ENCODE peak calls at places on chromosomes 3 and 15, in nine cellular contexts. G is WERI-Rb-1, K is OCI-LY7, R is GM20000, C is fibroblast of mammary gland, S is AG09309, M is neural crest cell, Z is H9, N is hepatocyte. F is an unnamed sample.

GRCh38 chr3:127915115-127915936 is at the start of gene KBTBD12:
- DNase-seq in G (peak), K (no peak), R (no peak), C (no peak), S (no peak), M (no peak), Z (peak), N (no peak), F (peak)

GRCh38 chr15:25172691-25173090 is 217.9 kb downstream of the SNRPN start:
- DNase-seq in G (no peak), K (no peak), R (no peak), C (no peak), S (no peak), M (no peak), Z (no peak), N (no peak), F (no peak)

GRCh38 chr3:148820885-148821284 is 6.7 kb upstream of the CPB1 start:
- DNase-seq in G (no peak), K (no peak), R (no peak), C (no peak), S (no peak), M (no peak), Z (peak), N (no peak), F (no peak)

GRCh38 chr3:126287536-126288181 is 69.5 kb downstream of the KLF15 start:
- DNase-seq in G (no peak), K (peak), R (no peak), C (peak), S (no peak), M (peak), Z (peak), N (peak), F (no peak)

GRCh38 chr3:29144807-29145206 is 136.1 kb upstream of the RBMS3 start:
- DNase-seq in G (peak), K (no peak), R (no peak), C (peak), S (peak), M (no peak), Z (no peak), N (peak), F (no peak)

GRCh38 chr15:32669870-32670623 is 28.5 kb downstream of the SCG5 start:
- DNase-seq in G (no peak), K (no peak), R (no peak), C (peak), S (peak), M (peak), Z (peak), N (peak), F (no peak)

GRCh38 chr3:142960322-142960850 is 3.1 kb downstream of the PAQR9 start:
- DNase-seq in G (no peak), K (no peak), R (no peak), C (no peak), S (no peak), M (no peak), Z (no peak), N (no peak), F (no peak)

GRCh38 chr3:112362221-112362620 is 29.3 kb downstream of the CD200 start:
- DNase-seq in G (no peak), K (no peak), R (no peak), C (no peak), S (no peak), M (no peak), Z (no peak), N (no peak), F (no peak)

GRCh38 chr3:23830869-23831484 is 25.2 kb downstream of the UBE2E1 start:
- DNase-seq in G (no peak), K (no peak), R (peak), C (peak), S (no peak), M (no peak), Z (no peak), N (no peak), F (no peak)

GRCh38 chr3:111227216-111227615 is 155.6 kb downstream of the NECTIN3 start:
- DNase-seq in G (no peak), K (no peak), R (no peak), C (peak), S (peak), M (no peak), Z (no peak), N (no peak), F (no peak)

GRCh38 chr15:41545218-41545617 is 1.2 kb upstream of the RPAP1 start:
- DNase-seq in G (no peak), K (no peak), R (no peak), C (no peak), S (no peak), M (no peak), Z (no peak), N (no peak), F (no peak)

GRCh38 chr3:99633887-99634558 is 4.4 kb upstream of the COL8A1 start:
- DNase-seq in G (no peak), K (no peak), R (no peak), C (no peak), S (no peak), M (no peak), Z (no peak), N (no peak), F (no peak)

GRCh38 chr15:62816342-62817059 is 226.0 kb upstream of the TPM1 start:
- DNase-seq in G (no peak), K (no peak), R (no peak), C (no peak), S (no peak), M (no peak), Z (no peak), N (no peak), F (no peak)

GRCh38 chr15:52067545-52067926 is 45.0 kb downstream of the BCL2L10 start:
- DNase-seq in G (no peak), K (no peak), R (no peak), C (no peak), S (no peak), M (no peak), Z (no peak), N (no peak), F (no peak)

GRCh38 chr3:39025222-39025970 is 26.3 kb downstream of the SCN11A start:
- DNase-seq in G (no peak), K (no peak), R (no peak), C (peak), S (no peak), M (no peak), Z (no peak), N (no peak), F (no peak)

GRCh38 chr3:32313169-32313568 is 74.7 kb downstream of the CMTM8 start:
- DNase-seq in G (no peak), K (no peak), R (no peak), C (no peak), S (no peak), M (no peak), Z (no peak), N (no peak), F (no peak)

GRCh38 chr3:89098964-89099585 is 8.3 kb upstream of the EPHA3 start:
- DNase-seq in G (peak), K (peak), R (peak), C (peak), S (peak), M (peak), Z (peak), N (peak), F (peak)

GRCh38 chr3:11775493-11775892 is 71.2 kb downstream of the TAMM41 start:
- DNase-seq in G (no peak), K (no peak), R (no peak), C (no peak), S (no peak), M (no peak), Z (no peak), N (no peak), F (no peak)

GRCh38 chr3:32401541-32402052 is 9.9 kb downstream of the CMTM7 start:
- DNase-seq in G (peak), K (peak), R (peak), C (peak), S (no peak), M (peak), Z (peak), N (peak), F (peak)

GRCh38 chr15:87735536-87735935 is 521.0 kb downstream of the NTRK3 start:
- DNase-seq in G (no peak), K (no peak), R (no peak), C (no peak), S (no peak), M (no peak), Z (no peak), N (no peak), F (no peak)

GRCh38 chr15:94460624-94461023 is 229.3 kb downstream of the MCTP2 start:
- DNase-seq in G (no peak), K (no peak), R (no peak), C (no peak), S (no peak), M (no peak), Z (no peak), N (no peak), F (no peak)

GRCh38 chr15:37764733-37765191 is 169.7 kb upstream of the TMCO5A start:
- DNase-seq in G (peak), K (peak), R (peak), C (peak), S (peak), M (peak), Z (no peak), N (peak), F (no peak)

GRCh38 chr3:188469228-188469885 is 315.4 kb downstream of the LPP start:
- DNase-seq in G (no peak), K (no peak), R (no peak), C (peak), S (no peak), M (no peak), Z (no peak), N (no peak), F (no peak)

GRCh38 chr3:28295819-28296364 is 52.6 kb upstream of the ZCWPW2 start:
- DNase-seq in G (no peak), K (no peak), R (no peak), C (no peak), S (no peak), M (no peak), Z (no peak), N (no peak), F (no peak)

GRCh38 chr15:29409890-29410289 is 140.3 kb upstream of the NSMCE3 start:
- DNase-seq in G (no peak), K (no peak), R (no peak), C (no peak), S (no peak), M (no peak), Z (no peak), N (no peak), F (no peak)

GRCh38 chr15:51585953-51586352 is 36.6 kb downstream of the DMXL2 start:
- DNase-seq in G (no peak), K (no peak), R (no peak), C (no peak), S (no peak), M (no peak), Z (no peak), N (no peak), F (no peak)

DNA sequence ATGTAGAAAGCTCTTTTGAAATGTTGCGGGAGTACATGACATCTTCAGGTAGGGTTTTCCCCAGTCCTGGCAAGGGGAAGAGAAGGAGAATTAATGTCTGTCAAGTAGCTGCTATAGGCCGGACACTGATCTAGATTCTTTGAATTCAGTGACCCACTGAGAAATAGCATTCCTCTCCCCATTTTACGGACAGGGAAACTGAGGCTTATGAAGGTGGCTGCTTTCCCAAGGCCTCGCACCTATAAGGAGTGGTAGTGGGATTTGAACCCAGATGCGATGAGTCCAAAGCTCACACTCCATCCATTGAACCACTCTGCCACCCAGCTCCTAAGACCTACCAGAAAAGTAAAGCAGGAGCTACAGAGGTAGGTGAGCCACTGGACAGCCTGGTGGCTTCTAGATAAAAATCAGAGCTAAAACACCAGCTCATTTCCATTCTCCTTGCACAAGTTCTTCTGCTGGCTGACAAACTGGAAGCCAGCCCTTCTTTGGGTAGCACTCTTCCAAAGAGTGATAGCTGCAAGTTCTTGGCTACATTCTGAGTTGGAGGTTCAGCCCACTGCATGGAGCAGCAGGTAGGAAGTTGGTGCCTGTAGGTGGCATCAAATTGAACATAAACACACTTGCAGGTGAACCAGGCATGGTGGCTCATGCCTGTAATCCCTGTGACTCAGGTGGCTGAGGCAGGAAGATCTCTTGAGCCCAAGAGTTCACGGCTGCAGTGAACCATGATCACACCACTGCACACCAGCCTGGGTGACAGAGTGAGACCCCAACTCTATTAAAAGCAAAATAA is 22.0 kb downstream of the ZNF710 start:
- DNase-seq in G (no peak), K (no peak), R (no peak), C (no peak), S (no peak), M (no peak), Z (no peak), N (no peak), F (no peak)
- TF ChIP-seq CTCF in G (no peak), K (no peak), R (no peak), C (no peak), S (no peak), M (no peak), Z (no peak), N (no peak), F (no peak)

DNA sequence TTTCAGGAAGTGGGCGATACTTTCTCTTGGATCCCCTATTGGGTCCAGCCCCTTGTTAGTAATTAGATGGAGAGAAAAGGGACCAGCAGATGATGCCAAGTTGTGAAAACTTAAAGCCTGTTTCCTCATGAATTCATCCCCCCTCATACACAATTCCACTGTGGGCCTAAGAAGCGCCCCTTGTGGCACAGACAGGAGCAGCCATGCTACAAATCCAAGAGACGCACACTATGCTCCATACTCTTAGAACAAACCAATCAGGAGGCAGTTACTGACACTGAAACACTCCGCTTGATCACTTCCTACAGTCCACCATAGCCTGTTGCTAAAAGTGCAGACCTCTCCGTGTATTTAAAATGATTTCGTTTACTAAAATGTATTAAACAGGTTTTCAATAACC is 111.3 kb upstream of the ARRDC4 start:
- DNase-seq in G (no peak), K (no peak), R (no peak), C (no peak), S (no peak), M (no peak), Z (no peak), N (no peak), F (no peak)
- TF ChIP-seq CTCF in G (peak), K (peak), R (no peak), C (no peak), S (no peak), M (no peak), Z (peak), N (no peak), F (peak)

GRCh38 chr15:60000113-60000823 is 3.8 kb upstream of the FOXB1 start:
- DNase-seq in G (no peak), K (no peak), R (peak), C (no peak), S (no peak), M (no peak), Z (peak), N (no peak), F (no peak)
- TF ChIP-seq CTCF in G (no peak), K (no peak), R (no peak), C (no peak), S (no peak), M (no peak), Z (no peak), N (no peak), F (peak)

DNA sequence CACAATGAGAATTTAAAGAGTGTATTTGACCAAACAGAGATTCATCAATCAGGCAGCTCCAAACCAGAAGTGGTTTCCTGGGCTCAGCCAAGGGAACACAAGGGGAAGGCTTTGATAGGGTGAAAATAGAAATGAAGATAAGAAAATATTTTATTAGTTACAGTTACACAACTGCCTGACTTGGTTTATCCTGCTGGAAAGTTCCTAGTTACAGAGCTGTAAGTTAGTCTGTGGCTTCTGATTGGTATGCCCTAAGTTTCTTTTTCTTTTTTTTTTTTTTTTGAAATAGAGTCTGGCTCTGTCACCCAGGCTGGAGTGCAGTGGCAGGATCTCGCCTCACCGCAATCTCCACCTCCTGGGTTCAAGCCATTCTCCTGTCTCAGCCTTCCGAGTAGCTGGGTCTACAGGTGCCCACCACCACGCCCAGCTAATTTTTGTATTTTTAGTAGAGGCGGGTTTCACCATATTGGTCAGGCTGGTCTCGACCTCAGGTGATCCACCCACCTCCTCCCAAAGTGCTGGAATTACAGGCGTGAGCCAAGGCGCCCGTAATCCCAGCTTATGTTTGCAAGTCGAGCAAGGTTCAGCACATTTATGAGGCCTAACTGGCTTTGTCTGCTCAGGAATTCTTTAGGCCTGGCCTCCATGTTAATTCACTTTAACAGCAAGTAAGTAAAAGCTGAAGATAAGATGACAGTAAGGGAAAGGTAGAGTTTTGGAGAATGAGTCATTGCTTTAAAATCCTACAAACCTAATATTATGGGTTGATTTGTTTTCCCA is 24.4 kb downstream of the SIDT1 start:
- DNase-seq in G (peak), K (no peak), R (no peak), C (no peak), S (no peak), M (no peak), Z (no peak), N (peak), F (no peak)
- TF ChIP-seq CTCF in G (no peak), K (no peak), R (no peak), C (no peak), S (no peak), M (no peak), Z (no peak), N (no peak), F (no peak)